ENCODE peak calls at places on chromosomes 13 and 19, in eight cellular contexts. P is uterus; S is H54; E is NCI-H2171 treated with DMSO at 0.1 percent for 48 hours; R is A673; I is T follicular helper cell; Y is stimulated activated CD4-positive, alpha-beta T cell treated with anti-CD3 and anti-CD28 coated beads, Interleukin-15, amount 100 ng/mL, for 1 hour; J is HFFc6. A is an unnamed sample.

GRCh38 chr19:38657633-38658222 is 10.3 kb downstream of the ACTN4 start:
- DNase-seq in P (no peak), S (no peak), E (no peak), R (no peak), I (no peak), Y (no peak), J (peak), A (peak)

GRCh38 chr13:67230774-67231480 is 791 bp upstream of the PCDH9 start:
- DNase-seq in P (peak), S (peak), E (peak), R (peak), I (no peak), Y (no peak), J (peak), A (peak)

GRCh38 chr13:110280231-110280813 is 26.6 kb downstream of the COL4A1 start:
- DNase-seq in P (no peak), S (no peak), E (no peak), R (no peak), I (no peak), Y (no peak), J (no peak), A (no peak)

GRCh38 chr13:36509369-36509768 is 77.1 kb downstream of the CCNA1 start:
- DNase-seq in P (no peak), S (no peak), E (no peak), R (peak), I (no peak), Y (no peak), J (no peak), A (no peak)

GRCh38 chr19:23774156-23774971 is 15.7 kb upstream of the ZNF681 start:
- DNase-seq in P (no peak), S (no peak), E (no peak), R (no peak), I (no peak), Y (no peak), J (no peak), A (no peak)

GRCh38 chr19:17479325-17479791 is 9.0 kb downstream of the SLC27A1 start:
- DNase-seq in P (no peak), S (peak), E (no peak), R (peak), I (no peak), Y (no peak), J (peak), A (no peak)

GRCh38 chr13:38542601-38543000 is 144.3 kb upstream of the FREM2 start:
- DNase-seq in P (no peak), S (peak), E (no peak), R (no peak), I (no peak), Y (no peak), J (no peak), A (no peak)

GRCh38 chr13:32259116-32259515 is 56.0 kb downstream of the ZAR1L start:
- DNase-seq in P (no peak), S (no peak), E (no peak), R (no peak), I (no peak), Y (no peak), J (no peak), A (no peak)

GRCh38 chr19:30799854-30800755 is 427.9 kb downstream of the ZNF536 start:
- DNase-seq in P (no peak), S (peak), E (peak), R (no peak), I (peak), Y (no peak), J (no peak), A (no peak)

GRCh38 chr13:35630551-35631275 is 154.2 kb upstream of the MAB21L1 start:
- DNase-seq in P (no peak), S (peak), E (peak), R (peak), I (no peak), Y (no peak), J (peak), A (peak)

GRCh38 chr19:44579663-44580365 is 33.5 kb upstream of the IGSF23 start:
- DNase-seq in P (no peak), S (no peak), E (no peak), R (no peak), I (no peak), Y (no peak), J (no peak), A (no peak)

GRCh38 chr13:51435002-51435578 is 17.7 kb downstream of the INTS6 start:
- DNase-seq in P (no peak), S (no peak), E (peak), R (peak), I (no peak), Y (no peak), J (peak), A (no peak)

GRCh38 chr13:94239135-94239534 is 240.3 kb downstream of the DCT start:
- DNase-seq in P (no peak), S (peak), E (no peak), R (peak), I (no peak), Y (no peak), J (peak), A (no peak)

GRCh38 chr13:95605426-95606125 is 38.9 kb downstream of the DZIP1 start:
- DNase-seq in P (no peak), S (no peak), E (no peak), R (no peak), I (no peak), Y (no peak), J (no peak), A (no peak)

GRCh38 chr19:16449330-16449961 is 22.3 kb downstream of the EPS15L1 start:
- DNase-seq in P (no peak), S (no peak), E (no peak), R (no peak), I (no peak), Y (no peak), J (peak), A (no peak)

GRCh38 chr19:33214621-33215020 is 11.0 kb downstream of the SLC7A10 start:
- DNase-seq in P (no peak), S (peak), E (no peak), R (peak), I (no peak), Y (no peak), J (peak), A (no peak)

GRCh38 chr13:30031488-30031887 is 181.1 kb upstream of the UBL3 start:
- DNase-seq in P (no peak), S (no peak), E (no peak), R (no peak), I (no peak), Y (no peak), J (no peak), A (no peak)

GRCh38 chr13:99905224-99905623 is 66.3 kb downstream of the ZIC5 start:
- DNase-seq in P (no peak), S (no peak), E (no peak), R (no peak), I (no peak), Y (no peak), J (no peak), A (no peak)

GRCh38 chr19:11478167-11479089 is 2.4 kb downstream of the ELAVL3 start:
- DNase-seq in P (no peak), S (no peak), E (no peak), R (no peak), I (no peak), Y (no peak), J (no peak), A (no peak)

GRCh38 chr19:36401475-36401874 is 17.0 kb downstream of the ZFP82 start:
- DNase-seq in P (no peak), S (no peak), E (no peak), R (no peak), I (no peak), Y (no peak), J (no peak), A (no peak)

GRCh38 chr13:60351326-60351725 is 45.7 kb upstream of the TDRD3 start:
- DNase-seq in P (no peak), S (no peak), E (no peak), R (peak), I (no peak), Y (no peak), J (peak), A (no peak)